ENCODE peak calls at places on chromosomes 13 and 19, in five cellular contexts. One of them, this sample, is unnamed.

GRCh38 chr13:83881031-83881727 is 1.1 kb downstream of the SLITRK1 start:
- DNase-seq in ovary: no peak
- DNase-seq in CD4-positive, CD25-positive, alpha-beta regulatory T cell: no peak
- DNase-seq in lower lobe of right lung: no peak
- DNase-seq in A549: no peak
- DNase-seq in this sample: no peak

GRCh38 chr13:110495881-110496280 is 65.6 kb downstream of the RAB20 start:
- DNase-seq in ovary: no peak
- DNase-seq in CD4-positive, CD25-positive, alpha-beta regulatory T cell: no peak
- DNase-seq in lower lobe of right lung: no peak
- DNase-seq in A549: no peak
- DNase-seq in this sample: no peak

GRCh38 chr13:42412812-42413795 is 141.2 kb downstream of the AKAP11 start:
- DNase-seq in ovary: no peak
- DNase-seq in CD4-positive, CD25-positive, alpha-beta regulatory T cell: no peak
- DNase-seq in lower lobe of right lung: no peak
- DNase-seq in A549: no peak
- DNase-seq in this sample: no peak

GRCh38 chr19:47726467-47726866 is 13.2 kb downstream of the EHD2 start:
- DNase-seq in ovary: no peak
- DNase-seq in CD4-positive, CD25-positive, alpha-beta regulatory T cell: no peak
- DNase-seq in lower lobe of right lung: no peak
- DNase-seq in A549: no peak
- DNase-seq in this sample: no peak

GRCh38 chr19:29672933-29673336 is 7.7 kb downstream of the PLEKHF1 start:
- DNase-seq in ovary: no peak
- DNase-seq in CD4-positive, CD25-positive, alpha-beta regulatory T cell: peak
- DNase-seq in lower lobe of right lung: no peak
- DNase-seq in A549: no peak
- DNase-seq in this sample: no peak

GRCh38 chr19:14835011-14835410 is at the start of the genes OR7A5 and OR7C1:
- DNase-seq in ovary: no peak
- DNase-seq in CD4-positive, CD25-positive, alpha-beta regulatory T cell: no peak
- DNase-seq in lower lobe of right lung: no peak
- DNase-seq in A549: no peak
- DNase-seq in this sample: no peak

GRCh38 chr19:43640424-43640757 is 741 bp upstream of the CADM4 start:
- DNase-seq in ovary: no peak
- DNase-seq in CD4-positive, CD25-positive, alpha-beta regulatory T cell: no peak
- DNase-seq in lower lobe of right lung: no peak
- DNase-seq in A549: no peak
- DNase-seq in this sample: no peak

GRCh38 chr13:61795580-61795979 is 379.9 kb upstream of the PCDH20 start:
- DNase-seq in ovary: no peak
- DNase-seq in CD4-positive, CD25-positive, alpha-beta regulatory T cell: no peak
- DNase-seq in lower lobe of right lung: no peak
- DNase-seq in A549: no peak
- DNase-seq in this sample: no peak

GRCh38 chr13:25775275-25775674 is 276.5 kb downstream of the SHISA2 start:
- DNase-seq in ovary: no peak
- DNase-seq in CD4-positive, CD25-positive, alpha-beta regulatory T cell: no peak
- DNase-seq in lower lobe of right lung: no peak
- DNase-seq in A549: no peak
- DNase-seq in this sample: no peak

GRCh38 chr19:52398091-52398461 is 427 bp downstream of the ZNF528 start:
- DNase-seq in ovary: peak
- DNase-seq in CD4-positive, CD25-positive, alpha-beta regulatory T cell: no peak
- DNase-seq in lower lobe of right lung: no peak
- DNase-seq in A549: no peak
- DNase-seq in this sample: peak
- H3K27ac ChIP-seq in ovary: peak
- H3K27ac ChIP-seq in CD4-positive, CD25-positive, alpha-beta regulatory T cell: peak
- H3K27ac ChIP-seq in lower lobe of right lung: peak
- H3K27ac ChIP-seq in A549: no peak
- H3K27ac ChIP-seq in this sample: peak

GRCh38 chr13:74026753-74027152 is 107.5 kb downstream of the KLF12 start:
- DNase-seq in ovary: no peak
- DNase-seq in CD4-positive, CD25-positive, alpha-beta regulatory T cell: peak
- DNase-seq in lower lobe of right lung: no peak
- DNase-seq in A549: no peak
- DNase-seq in this sample: peak
- H3K27ac ChIP-seq in ovary: no peak
- H3K27ac ChIP-seq in CD4-positive, CD25-positive, alpha-beta regulatory T cell: peak
- H3K27ac ChIP-seq in lower lobe of right lung: no peak
- H3K27ac ChIP-seq in A549: no peak
- H3K27ac ChIP-seq in this sample: no peak

GRCh38 chr13:112754281-112755025 is 64.6 kb downstream of the ATP11A start:
- DNase-seq in ovary: no peak
- DNase-seq in CD4-positive, CD25-positive, alpha-beta regulatory T cell: no peak
- DNase-seq in lower lobe of right lung: no peak
- DNase-seq in A549: no peak
- DNase-seq in this sample: no peak

GRCh38 chr13:112755331-112755730 is 65.5 kb downstream of the ATP11A start:
- DNase-seq in ovary: no peak
- DNase-seq in CD4-positive, CD25-positive, alpha-beta regulatory T cell: no peak
- DNase-seq in lower lobe of right lung: no peak
- DNase-seq in A549: no peak
- DNase-seq in this sample: no peak

GRCh38 chr13:112756511-112756966 is 66.7 kb downstream of the ATP11A start:
- DNase-seq in ovary: no peak
- DNase-seq in CD4-positive, CD25-positive, alpha-beta regulatory T cell: no peak
- DNase-seq in lower lobe of right lung: no peak
- DNase-seq in A549: no peak
- DNase-seq in this sample: no peak

GRCh38 chr13:112756967-112757758 is 67.3 kb downstream of the ATP11A start:
- DNase-seq in ovary: no peak
- DNase-seq in CD4-positive, CD25-positive, alpha-beta regulatory T cell: no peak
- DNase-seq in lower lobe of right lung: no peak
- DNase-seq in A549: no peak
- DNase-seq in this sample: no peak

DNA sequence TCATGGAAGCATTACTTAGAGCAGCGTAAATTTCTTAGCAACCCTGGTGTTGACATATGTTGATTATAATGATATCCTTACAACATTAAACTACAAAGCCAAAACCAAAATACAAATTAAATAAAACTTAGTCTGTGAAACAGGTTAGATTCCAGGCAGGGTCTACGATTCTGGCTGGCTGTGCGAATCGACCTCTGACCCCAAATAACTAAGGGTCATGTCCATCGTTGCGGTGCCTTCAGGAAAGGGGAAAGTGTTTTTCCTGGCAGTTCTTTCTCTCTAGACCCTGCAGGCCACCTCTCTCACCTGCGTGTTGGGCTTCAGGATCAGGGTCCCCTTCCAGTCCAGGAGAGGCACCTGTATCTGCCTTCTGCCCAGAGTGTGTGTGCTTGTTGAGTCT is 66.2 kb downstream of the ATP11A start:
- DNase-seq in ovary: no peak
- DNase-seq in CD4-positive, CD25-positive, alpha-beta regulatory T cell: no peak
- DNase-seq in lower lobe of right lung: no peak
- DNase-seq in A549: no peak
- DNase-seq in this sample: no peak
- H3K27ac ChIP-seq in ovary: no peak
- H3K27ac ChIP-seq in CD4-positive, CD25-positive, alpha-beta regulatory T cell: no peak
- H3K27ac ChIP-seq in lower lobe of right lung: no peak
- H3K27ac ChIP-seq in A549: no peak
- H3K27ac ChIP-seq in this sample: no peak

DNA sequence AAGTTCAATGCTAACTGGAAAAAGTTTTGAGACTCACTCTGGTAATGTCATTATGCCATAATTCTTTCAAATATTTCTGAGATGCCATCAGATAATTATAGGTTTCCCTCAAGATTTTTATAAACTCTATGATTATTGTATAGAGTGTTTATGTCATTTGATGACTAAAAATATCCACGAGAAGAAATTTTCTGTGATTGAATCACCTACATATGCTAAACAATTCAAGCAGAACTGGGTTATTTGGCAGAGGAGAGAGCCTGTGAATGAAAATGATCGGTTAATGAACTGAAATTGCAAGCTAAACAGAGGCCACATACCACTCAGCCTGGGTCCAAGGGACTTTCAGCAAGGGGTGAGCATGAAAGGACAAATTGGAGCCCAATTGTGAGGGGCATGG is 92.6 kb upstream of the TSC22D1 start:
- DNase-seq in ovary: no peak
- DNase-seq in CD4-positive, CD25-positive, alpha-beta regulatory T cell: no peak
- DNase-seq in lower lobe of right lung: no peak
- DNase-seq in A549: no peak
- DNase-seq in this sample: no peak
- H3K27ac ChIP-seq in ovary: no peak
- H3K27ac ChIP-seq in CD4-positive, CD25-positive, alpha-beta regulatory T cell: no peak
- H3K27ac ChIP-seq in lower lobe of right lung: no peak
- H3K27ac ChIP-seq in A549: no peak
- H3K27ac ChIP-seq in this sample: no peak

DNA sequence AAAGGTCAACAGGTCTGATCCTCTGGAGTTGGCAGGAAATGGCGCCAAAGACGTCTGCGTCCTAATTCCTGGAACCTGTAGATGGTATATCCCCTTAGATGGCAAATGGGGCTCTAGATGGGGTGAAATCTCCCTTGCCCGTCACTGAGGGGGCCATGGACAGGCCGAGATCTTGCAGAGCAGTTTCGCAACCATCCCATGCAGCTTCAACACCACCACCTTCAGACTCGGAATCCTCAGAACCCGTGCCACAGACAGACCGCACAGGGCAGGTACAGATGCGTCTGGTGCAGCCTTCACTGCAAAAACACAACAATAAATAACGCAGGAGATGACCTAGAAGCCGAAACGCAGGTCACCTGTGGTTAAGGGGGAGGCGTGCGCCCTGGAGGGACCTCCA is 17.7 kb downstream of the REXO1 start:
- DNase-seq in ovary: no peak
- DNase-seq in CD4-positive, CD25-positive, alpha-beta regulatory T cell: no peak
- DNase-seq in lower lobe of right lung: no peak
- DNase-seq in A549: no peak
- DNase-seq in this sample: no peak
- H3K27ac ChIP-seq in ovary: no peak
- H3K27ac ChIP-seq in CD4-positive, CD25-positive, alpha-beta regulatory T cell: no peak
- H3K27ac ChIP-seq in lower lobe of right lung: no peak
- H3K27ac ChIP-seq in A549: no peak
- H3K27ac ChIP-seq in this sample: peak

GRCh38 chr13:97119899-97120745 is 102.0 kb upstream of the MBNL2 start:
- DNase-seq in ovary: no peak
- DNase-seq in CD4-positive, CD25-positive, alpha-beta regulatory T cell: no peak
- DNase-seq in lower lobe of right lung: no peak
- DNase-seq in A549: no peak
- DNase-seq in this sample: no peak
- H3K27ac ChIP-seq in ovary: no peak
- H3K27ac ChIP-seq in CD4-positive, CD25-positive, alpha-beta regulatory T cell: no peak
- H3K27ac ChIP-seq in lower lobe of right lung: no peak
- H3K27ac ChIP-seq in A549: peak
- H3K27ac ChIP-seq in this sample: no peak

GRCh38 chr19:39951686-39952085 is 17.3 kb upstream of the FCGBP start:
- DNase-seq in ovary: no peak
- DNase-seq in CD4-positive, CD25-positive, alpha-beta regulatory T cell: no peak
- DNase-seq in lower lobe of right lung: no peak
- DNase-seq in A549: peak
- DNase-seq in this sample: peak

GRCh38 chr19:39949026-39949747 is 14.8 kb upstream of the FCGBP start:
- DNase-seq in ovary: no peak
- DNase-seq in CD4-positive, CD25-positive, alpha-beta regulatory T cell: no peak
- DNase-seq in lower lobe of right lung: no peak
- DNase-seq in A549: no peak
- DNase-seq in this sample: no peak

GRCh38 chr19:39951065-39951650 is 16.7 kb upstream of the FCGBP start:
- DNase-seq in ovary: no peak
- DNase-seq in CD4-positive, CD25-positive, alpha-beta regulatory T cell: no peak
- DNase-seq in lower lobe of right lung: no peak
- DNase-seq in A549: no peak
- DNase-seq in this sample: no peak

DNA sequence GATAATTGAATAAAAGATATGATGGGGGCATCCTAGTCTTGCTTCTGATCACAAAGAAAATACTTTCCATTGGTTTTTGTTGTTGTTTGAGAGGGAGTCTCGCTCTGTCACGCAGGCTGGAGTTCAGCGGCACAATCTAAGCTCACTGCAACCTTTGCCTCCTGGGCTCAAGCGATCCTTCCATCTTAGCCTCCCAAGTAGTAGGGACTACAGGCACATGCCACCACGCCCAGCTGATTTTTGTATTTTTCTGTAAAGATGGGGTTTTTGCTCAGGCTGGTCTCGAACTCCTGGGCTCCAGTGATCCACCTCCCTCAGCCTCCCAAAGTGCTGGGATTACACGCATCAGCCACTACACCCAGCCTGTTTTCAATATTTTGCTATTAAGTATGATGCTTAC is 17.1 kb upstream of the PSMC4 start:
- DNase-seq in ovary: no peak
- DNase-seq in CD4-positive, CD25-positive, alpha-beta regulatory T cell: no peak
- DNase-seq in lower lobe of right lung: no peak
- DNase-seq in A549: no peak
- DNase-seq in this sample: no peak
- H3K27ac ChIP-seq in ovary: no peak
- H3K27ac ChIP-seq in CD4-positive, CD25-positive, alpha-beta regulatory T cell: peak
- H3K27ac ChIP-seq in lower lobe of right lung: no peak
- H3K27ac ChIP-seq in A549: no peak
- H3K27ac ChIP-seq in this sample: no peak

GRCh38 chr19:2034729-2035589 is 16.1 kb downstream of the MKNK2 start:
- DNase-seq in ovary: peak
- DNase-seq in CD4-positive, CD25-positive, alpha-beta regulatory T cell: peak
- DNase-seq in lower lobe of right lung: peak
- DNase-seq in A549: no peak
- DNase-seq in this sample: peak
- H3K27ac ChIP-seq in ovary: no peak
- H3K27ac ChIP-seq in CD4-positive, CD25-positive, alpha-beta regulatory T cell: no peak
- H3K27ac ChIP-seq in lower lobe of right lung: peak
- H3K27ac ChIP-seq in A549: no peak
- H3K27ac ChIP-seq in this sample: peak

GRCh38 chr19:3978145-3978544 is 7.1 kb downstream of the EEF2 start:
- DNase-seq in ovary: no peak
- DNase-seq in CD4-positive, CD25-positive, alpha-beta regulatory T cell: no peak
- DNase-seq in lower lobe of right lung: no peak
- DNase-seq in A549: no peak
- DNase-seq in this sample: no peak

GRCh38 chr19:3979674-3980352 is 5.5 kb downstream of the EEF2 start:
- DNase-seq in ovary: peak
- DNase-seq in CD4-positive, CD25-positive, alpha-beta regulatory T cell: peak
- DNase-seq in lower lobe of right lung: no peak
- DNase-seq in A549: no peak
- DNase-seq in this sample: no peak

GRCh38 chr19:3977242-3978143 is 6.6 kb upstream of the DAPK3 start:
- DNase-seq in ovary: peak
- DNase-seq in CD4-positive, CD25-positive, alpha-beta regulatory T cell: peak
- DNase-seq in lower lobe of right lung: no peak
- DNase-seq in A549: no peak
- DNase-seq in this sample: no peak

GRCh38 chr19:3980353-3981251 is 4.7 kb downstream of the EEF2 start:
- DNase-seq in ovary: peak
- DNase-seq in CD4-positive, CD25-positive, alpha-beta regulatory T cell: no peak
- DNase-seq in lower lobe of right lung: no peak
- DNase-seq in A549: no peak
- DNase-seq in this sample: no peak

DNA sequence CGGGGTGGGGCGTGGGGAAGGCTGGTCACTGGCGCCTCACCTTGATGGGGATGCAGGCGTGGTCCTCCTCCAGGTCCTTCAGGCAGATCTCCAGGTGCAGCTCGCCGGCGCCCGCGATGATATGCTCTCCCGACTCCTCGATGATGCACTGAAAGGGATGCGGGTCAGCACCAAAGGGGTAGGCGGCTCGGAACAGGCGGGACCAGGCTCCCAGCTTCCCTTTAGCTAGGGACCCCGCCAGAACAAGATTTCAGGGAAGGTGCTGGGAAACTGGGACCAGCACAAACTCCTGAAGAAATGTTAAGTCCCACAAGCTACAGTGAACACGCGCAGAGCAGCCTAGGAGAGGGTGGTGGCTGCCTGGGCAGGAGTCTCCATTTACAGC is 6.0 kb downstream of the EEF2 start:
- DNase-seq in ovary: peak
- DNase-seq in CD4-positive, CD25-positive, alpha-beta regulatory T cell: peak
- DNase-seq in lower lobe of right lung: no peak
- DNase-seq in A549: no peak
- DNase-seq in this sample: no peak
- H3K27ac ChIP-seq in ovary: no peak
- H3K27ac ChIP-seq in CD4-positive, CD25-positive, alpha-beta regulatory T cell: no peak
- H3K27ac ChIP-seq in lower lobe of right lung: no peak
- H3K27ac ChIP-seq in A549: no peak
- H3K27ac ChIP-seq in this sample: peak

This sample was measured in RWPE1.